ENCODE peak calls at places on chromosome 16, in nine cellular contexts. E is Karpas-422; K is CD8-positive, alpha-beta T cell; F is heart right ventricle; U is IMR-90; N is HFF-Myc; M is tibial artery; B is testis; W is CD8-positive, alpha-beta memory T cell. Y is an unnamed sample.

GRCh38 chr16:27374794-27375499 is 27.0 kb upstream of the IL21R start:
- DNase-seq in E (peak; percentile 64), K (peak; percentile 64), F (peak; percentile 59), U (peak; percentile 80), N (peak; percentile 82), M (peak; percentile 55), B (peak; percentile 80), W (peak; percentile 18), Y (peak; percentile 68)

GRCh38 chr16:13866073-13866472 is 53.9 kb upstream of the ERCC4 start:
- DNase-seq in E (peak; percentile 84), K (no peak), F (peak; percentile 58), U (peak; percentile 73), N (peak; percentile 40), M (peak; percentile 49), B (peak; percentile 91), W (peak; percentile 1), Y (peak; percentile 51)

GRCh38 chr16:53789159-53789558 is 85.2 kb downstream of the FTO start:
- DNase-seq in E (no peak), K (no peak), F (no peak), U (peak; percentile 84), N (no peak), M (no peak), B (no peak), W (no peak), Y (no peak)

GRCh38 chr16:8804313-8804712 is 6.7 kb downstream of the PMM2 start:
- DNase-seq in E (no peak), K (no peak), F (no peak), U (no peak), N (no peak), M (no peak), B (no peak), W (no peak), Y (no peak)

GRCh38 chr16:14487579-14487978 is 142.5 kb downstream of the PARN start:
- DNase-seq in E (peak; percentile 50), K (no peak), F (no peak), U (no peak), N (no peak), M (no peak), B (no peak), W (no peak), Y (peak; percentile 36)

GRCh38 chr16:58652741-58653140 is 23.1 kb upstream of the CNOT1 start:
- DNase-seq in E (no peak), K (no peak), F (no peak), U (peak; percentile 60), N (no peak), M (no peak), B (peak; percentile 63), W (no peak), Y (no peak)

GRCh38 chr16:21523411-21524067 is 75.8 kb upstream of the METTL9 start:
- DNase-seq in E (peak; percentile 41), K (no peak), F (no peak), U (no peak), N (no peak), M (no peak), B (no peak), W (no peak), Y (no peak)

GRCh38 chr16:67884684-67885083 is at the start of gene NRN1L:
- DNase-seq in E (no peak), K (no peak), F (peak; percentile 92), U (peak; percentile 89), N (peak; percentile 78), M (peak; percentile 89), B (peak; percentile 93), W (no peak), Y (no peak)

GRCh38 chr16:49580751-49581303 is 207.2 kb downstream of the C16orf78 start:
- DNase-seq in E (no peak), K (no peak), F (no peak), U (peak; percentile 10), N (no peak), M (no peak), B (no peak), W (no peak), Y (no peak)
- H3K4me3 ChIP-seq in E (no peak overlapping the region), K (no peak overlapping the region), F (no peak overlapping the region), U (peak overlapping the region; percentile 23), N (no peak overlapping the region), M (no peak overlapping the region), B (no peak overlapping the region), W (no peak overlapping the region), Y (no peak overlapping the region)

DNA sequence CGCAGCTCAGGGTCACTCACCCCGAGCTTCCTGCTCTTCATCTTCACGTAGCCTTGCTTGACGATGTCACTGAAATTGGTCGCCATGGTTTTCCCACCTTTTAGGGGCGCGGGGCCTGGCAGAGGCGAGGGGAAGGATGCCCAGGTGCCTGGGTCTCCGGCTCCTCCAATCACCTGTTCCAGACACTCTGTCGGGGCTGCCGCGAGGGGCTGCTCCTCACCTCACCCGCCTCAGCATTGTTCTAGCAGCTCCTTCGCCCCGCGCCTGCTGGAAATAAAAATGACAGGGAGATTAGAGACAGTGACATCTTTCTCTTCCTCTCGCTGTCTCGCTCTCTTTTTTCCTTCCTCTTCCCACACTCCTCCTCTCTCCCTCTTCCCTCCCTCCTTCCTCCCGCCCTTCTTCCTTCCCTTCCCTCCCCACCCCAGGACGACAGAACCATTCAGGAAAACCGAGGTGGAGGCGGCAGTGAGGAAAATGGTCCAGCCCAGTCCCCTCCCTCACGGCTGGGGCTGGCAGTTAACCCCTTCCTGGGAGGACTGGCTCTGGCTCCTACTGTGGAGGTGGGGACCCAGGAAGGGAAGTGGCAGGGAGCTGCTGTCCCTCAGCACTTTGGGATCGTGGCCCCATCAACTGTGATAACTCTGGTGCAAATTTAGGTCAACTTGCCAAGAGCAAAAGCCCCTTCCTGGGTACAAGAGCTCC is 6.7 kb downstream of the DOK4 start:
- DNase-seq in E (no peak), K (no peak), F (peak; percentile 47), U (peak; percentile 54), N (peak; percentile 39), M (peak; percentile 32), B (no peak), W (no peak), Y (no peak)
- H3K4me3 ChIP-seq in E (no peak overlapping the region), K (no peak overlapping the region), F (peak overlapping the region; percentile 42), U (peak overlapping the region; percentile 42), N (peak overlapping the region; percentile 53), M (peak overlapping the region; percentile 53), B (peak overlapping the region; percentile 43), W (no peak overlapping the region), Y (no peak overlapping the region)

DNA sequence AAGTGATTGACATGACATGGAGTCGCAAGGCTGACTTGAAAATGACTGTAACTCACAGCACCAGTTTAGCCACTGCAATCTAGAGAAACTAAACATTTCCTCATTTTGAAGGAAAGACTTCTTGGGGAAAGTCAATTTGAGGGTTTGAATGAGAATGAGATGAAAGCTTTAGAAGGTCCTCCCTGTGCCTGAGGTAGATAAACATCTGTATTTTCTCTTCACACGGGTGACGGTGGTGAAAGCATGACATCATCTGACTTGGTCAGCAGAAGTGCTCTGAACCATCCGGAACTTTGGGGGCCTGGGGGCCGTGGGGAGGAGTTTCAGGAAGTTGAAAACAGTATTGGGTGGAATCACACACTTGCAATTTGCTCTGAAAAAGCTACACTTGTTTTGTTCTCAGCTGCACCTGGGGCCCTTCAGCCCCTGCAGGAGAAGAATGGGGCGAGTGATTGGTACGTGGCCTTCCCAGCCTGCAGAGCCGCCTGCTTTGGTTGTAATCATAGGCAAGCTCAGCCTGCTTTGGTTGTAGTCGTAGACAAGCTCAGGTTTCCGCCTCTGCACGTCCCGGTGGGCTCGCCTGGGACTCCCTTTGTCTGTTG is 5.0 kb downstream of the BANP start:
- DNase-seq in E (no peak), K (peak; percentile 72), F (no peak), U (peak; percentile 83), N (no peak), M (peak; percentile 48), B (peak; percentile 51), W (peak; percentile 53), Y (peak; percentile 64)
- H3K4me3 ChIP-seq in E (no peak overlapping the region), K (peak overlapping the region; percentile 39), F (no peak overlapping the region), U (no peak overlapping the region), N (no peak overlapping the region), M (no peak overlapping the region), B (no peak overlapping the region), W (peak overlapping the region; percentile 43), Y (no peak overlapping the region)

GRCh38 chr16:31471875-31472558 is at the start of gene TGFB1I1:
- DNase-seq in E (no peak), K (no peak), F (peak; percentile 78), U (peak; percentile 80), N (no peak), M (peak; percentile 59), B (peak; percentile 49), W (no peak), Y (no peak)
- H3K4me3 ChIP-seq in E (no peak within 1 kb of the TSS), K (peak within 1 kb of the TSS; percentile 39), F (peak within 1 kb of the TSS; percentile 54), U (peak within 1 kb of the TSS; percentile 87), N (peak within 1 kb of the TSS; percentile 68), M (peak within 1 kb of the TSS; percentile 84), B (peak within 1 kb of the TSS; percentile 77), W (peak within 1 kb of the TSS; percentile 22), Y (no peak within 1 kb of the TSS)

GRCh38 chr16:78675312-78675711 is 575.9 kb downstream of the WWOX start:
- DNase-seq in E (peak; percentile 12), K (no peak), F (no peak), U (peak; percentile 7), N (no peak), M (no peak), B (no peak), W (no peak), Y (no peak)
- H3K4me3 ChIP-seq in E (no peak overlapping the region), K (no peak overlapping the region), F (no peak overlapping the region), U (no peak overlapping the region), N (no peak overlapping the region), M (no peak overlapping the region), B (no peak overlapping the region), W (no peak overlapping the region), Y (no peak overlapping the region)

GRCh38 chr16:50059669-50060068 is 6.1 kb upstream of the HEATR3 start:
- DNase-seq in E (no peak), K (no peak), F (no peak), U (no peak), N (no peak), M (no peak), B (no peak), W (no peak), Y (no peak)
- H3K4me3 ChIP-seq in E (no peak overlapping the region), K (no peak overlapping the region), F (no peak overlapping the region), U (no peak overlapping the region), N (no peak overlapping the region), M (no peak overlapping the region), B (no peak overlapping the region), W (no peak overlapping the region), Y (no peak overlapping the region)

Y was measured in OCI-LY7.